ENCODE peak calls at places on chromosomes 7 and 10, in seven cellular contexts. G is choroid plexus epithelial cell; X is stimulated activated CD4-positive, alpha-beta T cell treated with anti-CD3 and anti-CD28 coated beads, Interleukin-15, amount 100 ng/mL, for 24 hours; Q is NCI-H82; U is SW480; F is epithelial cell of esophagus; K is NCI-H187. Z is an unnamed sample.

GRCh38 chr7:3404490-3404889 is 103.4 kb downstream of the SDK1 start:
- DNase-seq in G (peak), X (no peak), Q (no peak), U (no peak), F (peak), K (no peak), Z (peak)

GRCh38 chr10:64113796-64114195 is 592.6 kb downstream of the REEP3 start:
- DNase-seq in G (no peak), X (no peak), Q (no peak), U (peak), F (no peak), K (no peak), Z (no peak)

GRCh38 chr7:27192546-27193334 is 7.2 kb downstream of the HOXA13 start:
- DNase-seq in G (no peak), X (no peak), Q (no peak), U (no peak), F (no peak), K (no peak), Z (no peak)

GRCh38 chr10:63133787-63134557 is 844 bp downstream of the NRBF2 start:
- DNase-seq in G (peak), X (no peak), Q (no peak), U (no peak), F (peak), K (no peak), Z (peak)

GRCh38 chr10:77588886-77589285 is 48.7 kb downstream of the KCNMA1 start:
- DNase-seq in G (no peak), X (no peak), Q (no peak), U (no peak), F (no peak), K (no peak), Z (no peak)

GRCh38 chr10:96720422-96721206 is at the start of gene PIK3AP1:
- DNase-seq in G (no peak), X (peak), Q (peak), U (peak), F (no peak), K (no peak), Z (no peak)

GRCh38 chr7:51006483-51007235 is 224.0 kb upstream of the GRB10 start:
- DNase-seq in G (no peak), X (no peak), Q (no peak), U (no peak), F (no peak), K (no peak), Z (no peak)

GRCh38 chr10:76397210-76397881 is 965.9 kb downstream of the LRMDA start:
- DNase-seq in G (peak), X (no peak), Q (peak), U (no peak), F (no peak), K (no peak), Z (no peak)

GRCh38 chr7:30436046-30436445 is 42.5 kb downstream of the NOD1 start:
- DNase-seq in G (no peak), X (no peak), Q (no peak), U (no peak), F (no peak), K (no peak), Z (no peak)

GRCh38 chr10:13439771-13440708 is 88.8 kb downstream of the BEND7 start:
- DNase-seq in G (peak), X (peak), Q (peak), U (peak), F (peak), K (no peak), Z (peak)

GRCh38 chr7:32206987-32207386 is 136.8 kb upstream of the PDE1C start:
- DNase-seq in G (peak), X (no peak), Q (peak), U (peak), F (no peak), K (no peak), Z (peak)

GRCh38 chr10:69479241-69479730 is 28.0 kb downstream of the TSPAN15 start:
- DNase-seq in G (no peak), X (no peak), Q (peak), U (no peak), F (no peak), K (no peak), Z (no peak)

GRCh38 chr7:112080974-112081373 is 125.2 kb downstream of the DOCK4 start:
- DNase-seq in G (peak), X (no peak), Q (no peak), U (no peak), F (peak), K (no peak), Z (no peak)

GRCh38 chr7:108973075-108973474 is 403.4 kb downstream of the DNAJB9 start:
- DNase-seq in G (peak), X (no peak), Q (peak), U (peak), F (peak), K (no peak), Z (peak)

GRCh38 chr7:112362053-112362650 is 88.1 kb upstream of the IFRD1 start:
- DNase-seq in G (no peak), X (no peak), Q (no peak), U (no peak), F (no peak), K (peak), Z (no peak)

Z was measured in cardiac fibroblast.